ENCODE peak calls at places on chromosome 7, in six cellular contexts. G is effector CD4-positive, alpha-beta T cell; M is T-helper 1 cell; Q is HTR-8/SVneo; X is EH; H is GM10248. J is an unnamed sample.

GRCh38 chr7:99098824-99099498 is 44.9 kb downstream of the SMURF1 start:
- DNase-seq in G (no peak), M (no peak), Q (peak), X (peak), H (no peak), J (peak)

GRCh38 chr7:1017586-1018333 is 26.6 kb upstream of the GPR146 start:
- DNase-seq in G (no peak), M (no peak), Q (no peak), X (no peak), H (no peak), J (no peak)

GRCh38 chr7:157427811-157428553 is 91.2 kb downstream of the DNAJB6 start:
- DNase-seq in G (no peak), M (no peak), Q (no peak), X (no peak), H (no peak), J (no peak)

GRCh38 chr7:64686493-64687184 is 20.7 kb downstream of the ZNF107 start:
- DNase-seq in G (no peak), M (no peak), Q (no peak), X (no peak), H (no peak), J (no peak)

GRCh38 chr7:40469481-40469880 is 334.7 kb downstream of the SUGCT start:
- DNase-seq in G (no peak), M (no peak), Q (peak), X (peak), H (no peak), J (peak)

GRCh38 chr7:15783971-15784693 is 97.6 kb upstream of the MEOX2 start:
- DNase-seq in G (no peak), M (no peak), Q (no peak), X (no peak), H (no peak), J (no peak)

GRCh38 chr7:10779465-10780399 is 193.9 kb upstream of the PHF14 start:
- DNase-seq in G (no peak), M (no peak), Q (no peak), X (no peak), H (no peak), J (no peak)

GRCh38 chr7:90749774-90750173 is 153.7 kb downstream of the CDK14 start:
- DNase-seq in G (no peak), M (no peak), Q (no peak), X (peak), H (no peak), J (peak)